ENCODE peak calls at places on chromosomes 12 and 14, in six cellular contexts. Y is A549, U is K562, L is GM12878, F is HepG2, T is upper lobe of left lung. Q is an unnamed sample.
A peak's percentile ranks its signal among the peaks of the same experiment; 100 is the strongest.

GRCh38 chr12:121858662-121859572 is at the start of gene HPD:
- ATAC-seq in Y (peak; percentile 74), U (no peak), L (no peak), F (peak; percentile 70), T (peak; percentile 87), Q (peak; percentile 97)

GRCh38 chr14:93971635-93972027 is 4.7 kb downstream of the ASB2 start:
- ATAC-seq in Y (no peak), U (no peak), L (no peak), F (no peak), T (no peak), Q (no peak)

GRCh38 chr12:91383106-91383505 is 200.5 kb upstream of the DCN start:
- ATAC-seq in Y (no peak), U (no peak), L (no peak), F (no peak), T (no peak), Q (no peak)

GRCh38 chr12:53481957-53482586 is 17.2 kb downstream of the MAP3K12 start:
- ATAC-seq in Y (peak; percentile 30), U (peak; percentile 61), L (peak; percentile 59), F (peak; percentile 43), T (no peak), Q (no peak)

GRCh38 chr12:91877022-91877421 is 268.6 kb downstream of the BTG1 start:
- ATAC-seq in Y (no peak), U (no peak), L (peak; percentile 95), F (no peak), T (peak; percentile 83), Q (peak; percentile 62)

GRCh38 chr14:86574026-86574777 is 1044.3 kb downstream of the FLRT2 start:
- ATAC-seq in Y (no peak), U (no peak), L (no peak), F (no peak), T (no peak), Q (no peak)

GRCh38 chr12:112107728-112108447 is 695 bp downstream of the NAA25 start:
- ATAC-seq in Y (no peak), U (peak; percentile 18), L (peak; percentile 10), F (peak; percentile 15), T (peak; percentile 5), Q (no peak)

GRCh38 chr12:121530600-121531355 is 50.0 kb downstream of the KDM2B start:
- ATAC-seq in Y (peak; percentile 61), U (peak; percentile 92), L (peak; percentile 71), F (no peak), T (peak; percentile 86), Q (peak; percentile 71)

GRCh38 chr12:107522692-107523477 is 162.7 kb upstream of the PWP1 start:
- ATAC-seq in Y (peak; percentile 54), U (peak; percentile 71), L (no peak), F (peak; percentile 53), T (no peak), Q (no peak)

GRCh38 chr12:2227360-2227759 is 174.6 kb downstream of the CACNA1C start:
- ATAC-seq in Y (no peak), U (no peak), L (peak; percentile 69), F (no peak), T (no peak), Q (no peak)

GRCh38 chr12:2228535-2228934 is 175.7 kb downstream of the CACNA1C start:
- ATAC-seq in Y (no peak), U (no peak), L (no peak), F (no peak), T (no peak), Q (no peak)

GRCh38 chr12:2229661-2230539 is 177.1 kb downstream of the CACNA1C start:
- ATAC-seq in Y (no peak), U (peak; percentile 79), L (no peak), F (no peak), T (peak; percentile 19), Q (no peak)

GRCh38 chr12:2221030-2221621 is 168.3 kb downstream of the CACNA1C start:
- ATAC-seq in Y (no peak), U (no peak), L (no peak), F (no peak), T (no peak), Q (no peak)

DNA sequence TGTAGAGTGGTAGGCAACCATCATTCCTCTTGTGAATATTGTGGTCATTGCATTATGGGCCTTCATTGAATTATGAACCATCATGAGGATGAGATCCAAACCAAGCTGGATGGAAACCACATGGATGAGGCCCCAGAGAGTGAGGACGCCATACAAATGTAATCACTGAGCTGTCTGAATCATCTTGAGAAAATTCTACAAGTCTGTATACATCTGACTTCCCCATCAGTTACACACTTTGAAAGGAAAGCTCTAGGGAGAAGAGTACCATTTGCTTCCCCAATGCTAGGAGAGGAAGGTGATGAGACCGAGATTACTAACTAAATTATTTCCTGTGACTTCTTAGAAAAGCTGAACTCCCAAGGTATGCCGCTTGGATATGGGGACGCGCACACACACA is 172.9 kb downstream of the CACNA1C start:
- ATAC-seq in Y (no peak), U (no peak), L (no peak), F (no peak), T (no peak), Q (no peak)
- H3K4me1 ChIP-seq in Y (no peaks in the 10 kb centered on the region), U (no peaks in the 10 kb centered on the region), L (no peaks in the 10 kb centered on the region), F (peaks cover 17% of the 10 kb centered on the region), T (no peaks in the 10 kb centered on the region), Q (peaks cover 3% of the 10 kb centered on the region)

GRCh38 chr12:131862084-131862441 is 32.4 kb upstream of the ULK1 start:
- ATAC-seq in Y (no peak), U (no peak), L (no peak), F (peak; percentile 10), T (no peak), Q (no peak)

GRCh38 chr12:131862600-131862993 is 31.8 kb upstream of the ULK1 start:
- ATAC-seq in Y (no peak), U (no peak), L (no peak), F (peak; percentile 4), T (no peak), Q (no peak)

GRCh38 chr12:131861261-131862083 is 33.0 kb upstream of the ULK1 start:
- ATAC-seq in Y (no peak), U (no peak), L (no peak), F (no peak), T (no peak), Q (no peak)

GRCh38 chr12:131862994-131863710 is 31.3 kb upstream of the ULK1 start:
- ATAC-seq in Y (no peak), U (peak; percentile 8), L (no peak), F (no peak), T (no peak), Q (no peak)

DNA sequence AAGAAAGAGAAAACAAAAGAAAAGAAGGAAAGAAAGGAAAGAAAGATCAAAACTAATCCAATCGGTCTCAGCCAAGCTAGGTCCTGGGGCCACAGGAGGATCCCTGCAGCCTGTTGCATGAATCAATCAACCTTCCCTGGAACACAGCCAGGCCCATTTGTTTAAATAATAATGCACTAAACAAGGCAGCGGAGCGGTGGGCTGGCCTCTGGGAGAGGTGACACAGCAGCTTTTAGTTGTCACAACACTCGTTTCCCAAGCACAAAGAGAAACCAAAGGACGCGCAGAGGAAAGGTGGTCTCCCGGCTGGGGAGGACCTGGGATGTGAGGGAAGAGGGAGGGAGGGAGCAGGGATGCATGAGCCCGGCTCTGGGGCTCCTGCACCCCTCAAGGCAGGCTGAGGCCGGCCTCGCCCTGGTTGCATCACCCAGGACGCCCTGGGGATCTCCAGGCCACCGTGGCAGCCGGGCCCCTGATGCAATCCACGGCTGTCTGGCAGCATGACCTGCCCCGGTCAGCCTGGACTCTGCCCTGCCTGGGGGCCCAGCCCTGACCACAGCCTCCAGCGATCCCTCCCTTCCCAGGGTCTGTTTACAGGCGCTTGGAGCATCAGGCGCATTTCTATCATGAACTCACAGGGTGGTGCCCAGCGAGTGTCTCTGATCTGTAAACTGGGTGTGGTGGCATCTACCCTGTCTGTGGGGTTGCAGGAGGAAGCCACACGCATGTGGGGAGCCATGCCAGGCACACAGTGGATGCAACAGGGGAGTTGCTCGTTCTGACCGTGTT is 32.5 kb downstream of the MMP17 start:
- ATAC-seq in Y (peak; percentile 77), U (peak; percentile 92), L (peak; percentile 77), F (peak; percentile 92), T (peak; percentile 92), Q (peak; percentile 87)
- TF ChIP-seq EP300 in Y (peak; percentile 98), U (peak; percentile 64), L (no peak), F (peak; percentile 96), T (no peak), Q (no peak)

DNA sequence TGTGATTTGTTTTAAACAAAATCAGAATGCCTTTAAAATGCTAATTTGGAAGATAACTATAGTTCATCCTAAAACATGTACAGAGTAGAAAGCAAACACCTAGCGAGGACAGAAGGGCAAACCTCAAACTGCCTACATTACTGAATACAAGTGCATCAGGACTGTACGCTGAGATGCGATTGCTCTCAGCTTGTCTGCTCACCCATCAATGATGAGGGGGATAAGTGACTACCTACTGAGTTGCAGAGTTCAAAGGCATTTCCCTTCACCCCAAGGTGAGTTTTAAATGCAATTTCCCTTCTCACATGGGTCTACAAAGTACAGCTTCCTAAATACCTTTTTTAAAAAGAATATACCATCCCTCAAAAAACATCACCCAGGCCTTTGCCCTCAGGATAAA is 52.9 kb downstream of the PHLDA1 start:
- ATAC-seq in Y (peak; percentile 35), U (no peak), L (no peak), F (peak; percentile 57), T (no peak), Q (no peak)
- TF ChIP-seq POLR2A in Y (no peak), U (no peak), L (no peak), F (no peak), T (no peak), Q (no peak)

DNA sequence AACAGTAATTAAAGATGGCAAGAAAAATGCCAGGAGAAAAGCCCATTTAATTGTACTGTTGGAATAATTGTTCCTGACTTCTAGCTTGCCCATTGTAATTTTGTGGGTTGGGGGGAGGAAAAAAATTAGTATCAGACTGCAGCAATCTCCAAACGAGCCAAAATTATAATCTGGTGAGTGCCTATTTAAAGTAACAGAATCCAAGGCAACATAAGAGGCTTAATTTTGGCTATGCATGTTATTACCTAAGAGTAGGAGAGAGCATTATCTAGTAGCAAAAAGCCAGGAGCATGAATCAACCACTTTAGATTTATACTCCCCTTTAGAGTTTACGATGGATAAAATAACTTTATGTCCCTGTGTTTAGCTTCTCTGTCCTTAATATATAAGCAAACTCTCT is 14.6 kb upstream of the DENND5B start:
- ATAC-seq in Y (no peak), U (no peak), L (no peak), F (no peak), T (no peak), Q (no peak)
- H3K4me1 ChIP-seq in Y (no peaks in the 10 kb centered on the region), U (no peaks in the 10 kb centered on the region), L (peaks cover 24% of the 10 kb centered on the region), F (no peaks in the 10 kb centered on the region), T (no peaks in the 10 kb centered on the region), Q (no peaks in the 10 kb centered on the region)

GRCh38 chr12:101107032-101107763 is 102.8 kb downstream of the SLC5A8 start:
- ATAC-seq in Y (no peak), U (no peak), L (no peak), F (no peak), T (no peak), Q (no peak)
- TF ChIP-seq EP300 in Y (no peak), U (no peak), L (no peak), F (no peak), T (no peak), Q (no peak)

DNA sequence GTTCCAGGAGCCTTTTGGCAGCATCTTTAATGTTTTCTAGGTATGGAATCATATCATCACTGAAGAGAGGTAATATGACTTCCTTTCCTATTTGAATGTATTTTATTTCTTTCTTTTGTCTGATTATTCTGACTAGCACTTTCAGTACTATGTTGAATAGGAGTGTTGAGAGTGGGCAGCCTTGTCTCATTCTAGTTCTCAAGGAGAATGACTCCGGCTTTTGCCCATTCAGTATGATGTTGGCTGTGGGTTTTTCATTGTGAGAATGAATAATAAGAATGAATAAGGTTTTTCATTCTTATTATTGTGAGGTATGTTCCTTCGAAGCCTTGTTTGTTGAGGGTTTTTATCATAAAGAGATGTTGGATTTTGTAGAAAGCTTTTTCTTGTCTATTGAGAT is 98.9 kb downstream of the GPHN start:
- ATAC-seq in Y (no peak), U (no peak), L (no peak), F (no peak), T (no peak), Q (no peak)
- TF ChIP-seq POLR2A in Y (no peak), U (no peak), L (no peak), F (no peak), T (no peak), Q (no peak)

GRCh38 chr12:6334359-6334758 is 7.5 kb downstream of the TNFRSF1A start:
- ATAC-seq in Y (no peak), U (no peak), L (no peak), F (no peak), T (no peak), Q (no peak)
- H3K4me1 ChIP-seq in Y (peaks cover 93% of the 10 kb centered on the region), U (peaks cover 37% of the 10 kb centered on the region), L (peaks cover 52% of the 10 kb centered on the region), F (peaks cover 55% of the 10 kb centered on the region), T (peaks cover 87% of the 10 kb centered on the region), Q (peaks cover 8% of the 10 kb centered on the region)

Q was measured in gastroesophageal sphincter.